ENCODE peak calls at places on chromosomes 11 and 22, in four cellular contexts. G, D, X and Y are unnamed samples.

GRCh38 chr22:36197601-36198146 is 3.9 kb downstream of the APOL4 start:
- DNase-seq in G (no peak), D (no peak), X (no peak), Y (peak; percentile 61)

GRCh38 chr22:46112405-46112804 is 37.9 kb upstream of the PPARA start:
- DNase-seq in G (no peak), D (no peak), X (no peak), Y (no peak)

GRCh38 chr11:14358729-14359439 is at the start of gene RRAS2:
- DNase-seq in G (peak; percentile 81), D (peak; percentile 81), X (peak; percentile 80), Y (peak; percentile 91)

GRCh38 chr22:22612516-22612915 is 31.9 kb upstream of the GGTLC2 start:
- DNase-seq in G (no peak), D (no peak), X (no peak), Y (no peak)

GRCh38 chr22:20946080-20946986 is 20.7 kb upstream of the AIFM3 start:
- DNase-seq in G (no peak), D (no peak), X (no peak), Y (no peak)

GRCh38 chr11:43589601-43590250 is 90.8 kb upstream of the HSD17B12 start:
- DNase-seq in G (no peak), D (no peak), X (no peak), Y (no peak)

GRCh38 chr11:4181780-4182721 is 87.5 kb downstream of the RRM1 start:
- DNase-seq in G (peak; percentile 47), D (peak; percentile 83), X (no peak), Y (peak; percentile 78)

GRCh38 chr22:42895087-42895486 is 38.0 kb upstream of the ARFGAP3 start:
- DNase-seq in G (no peak), D (no peak), X (no peak), Y (no peak)

GRCh38 chr11:64629103-64629502 is 38.1 kb downstream of the SLC22A12 start:
- DNase-seq in G (no peak), D (no peak), X (no peak), Y (no peak)

GRCh38 chr11:86805873-86806310 is 5.5 kb downstream of the PRSS23 start:
- DNase-seq in G (no peak), D (no peak), X (no peak), Y (no peak)

GRCh38 chr11:68380786-68381622 is 68.6 kb downstream of the LRP5 start:
- DNase-seq in G (peak; percentile 51), D (no peak), X (no peak), Y (no peak)

GRCh38 chr22:29244785-29245625 is 22.8 kb downstream of the RHBDD3 start:
- DNase-seq in G (no peak), D (no peak), X (no peak), Y (no peak)

GRCh38 chr11:62069961-62070919 is 53.6 kb upstream of the INCENP start:
- DNase-seq in G (no peak), D (peak; percentile 21), X (no peak), Y (no peak)

GRCh38 chr22:30902496-30903357 is 65.8 kb downstream of the MORC2 start:
- DNase-seq in G (no peak), D (no peak), X (no peak), Y (no peak)

GRCh38 chr11:121344824-121345223 is 52.3 kb downstream of the SC5D start:
- DNase-seq in G (no peak), D (no peak), X (no peak), Y (no peak)

GRCh38 chr11:95111923-95112540 is 22.4 kb downstream of the ENDOD1 start:
- DNase-seq in G (no peak), D (no peak), X (no peak), Y (no peak)

GRCh38 chr11:35515224-35515623 is 10.2 kb downstream of the PAMR1 start:
- DNase-seq in G (no peak), D (no peak), X (no peak), Y (no peak)

GRCh38 chr11:13535819-13536218 is 40.0 kb upstream of the PTH start:
- DNase-seq in G (no peak), D (no peak), X (no peak), Y (no peak)

GRCh38 chr11:96147186-96147585 is 195.8 kb downstream of the MAML2 start:
- DNase-seq in G (no peak), D (no peak), X (no peak), Y (no peak)

GRCh38 chr22:29037340-29037932 is 24.2 kb downstream of the C22orf31 start:
- DNase-seq in G (no peak), D (no peak), X (no peak), Y (no peak)

GRCh38 chr11:73812234-73812633 is 24.6 kb downstream of the MRPL48 start:
- DNase-seq in G (no peak), D (no peak), X (no peak), Y (no peak)

GRCh38 chr11:267491-267994 is 10.7 kb upstream of the NLRP6 start:
- DNase-seq in G (no peak), D (peak; percentile 36), X (peak; percentile 47), Y (no peak)

GRCh38 chr11:12137938-12138731 is 27.7 kb downstream of the MICAL2 start:
- DNase-seq in G (no peak), D (no peak), X (no peak), Y (no peak)

GRCh38 chr11:30422828-30423648 is 100.1 kb downstream of the ARL14EP start:
- DNase-seq in G (no peak), D (peak; percentile 13), X (no peak), Y (no peak)

GRCh38 chr11:47541070-47541469 is 11.9 kb downstream of the CELF1 start:
- DNase-seq in G (no peak), D (no peak), X (no peak), Y (no peak)

GRCh38 chr11:58577441-58578135 is 1.3 kb upstream of the ZFP91 start:
- DNase-seq in G (peak; percentile 49), D (no peak), X (peak; percentile 84), Y (peak; percentile 63)

GRCh38 chr11:45260047-45260446 is 26.1 kb downstream of the SYT13 start:
- DNase-seq in G (no peak), D (no peak), X (no peak), Y (no peak)

GRCh38 chr11:20156280-20156875 is 3.9 kb downstream of the DBX1 start:
- DNase-seq in G (no peak), D (no peak), X (peak; percentile 56), Y (peak; percentile 59)